ENCODE peak calls at places on chromosomes 12 and 14, in four cellular contexts. V is right cardiac atrium, W is breast epithelium, U is Calu3. O is an unnamed sample.
A peak's percentile ranks its signal among the peaks of the same experiment; 100 is the strongest.

GRCh38 chr12:40907115-40907521 is 214.9 kb downstream of the CNTN1 start:
- DNase-seq in V (no peak), W (no peak), U (peak; percentile 54), O (no peak)

GRCh38 chr12:59736786-59737185 is 141.0 kb downstream of the SLC16A7 start:
- DNase-seq in V (no peak), W (no peak), U (peak; percentile 9), O (peak; percentile 26)

GRCh38 chr12:6165418-6165817 is 34.8 kb upstream of the CD9 start:
- DNase-seq in V (no peak), W (no peak), U (no peak), O (no peak)

GRCh38 chr14:92751819-92752218 is 3.4 kb upstream of the LGMN start:
- DNase-seq in V (no peak), W (no peak), U (no peak), O (no peak)

GRCh38 chr12:52434096-52434733 is at the start of gene KRT75:
- DNase-seq in V (no peak), W (no peak), U (no peak), O (no peak)

GRCh38 chr14:57066887-57067513 is 201.7 kb downstream of the EXOC5 start:
- DNase-seq in V (peak; percentile 71), W (no peak), U (peak; percentile 52), O (peak; percentile 37)

GRCh38 chr12:124774054-124774461 is 89.6 kb downstream of the SCARB1 start:
- DNase-seq in V (no peak), W (no peak), U (no peak), O (no peak)

GRCh38 chr14:73460691-73461127 is 2.4 kb upstream of the NUMB start:
- DNase-seq in V (no peak), W (no peak), U (no peak), O (no peak)

GRCh38 chr12:27723212-27723611 is 12.6 kb downstream of the MRPS35 start:
- DNase-seq in V (no peak), W (no peak), U (no peak), O (no peak)

GRCh38 chr14:99604766-99605298 is 825 bp upstream of the CCDC85C start:
- DNase-seq in V (peak; percentile 75), W (no peak), U (peak; percentile 39), O (peak; percentile 70)

GRCh38 chr12:194276-194675 is 19.7 kb downstream of the SLC6A12 start:
- DNase-seq in V (no peak), W (no peak), U (no peak), O (no peak)

GRCh38 chr14:73740921-73741326 is 26.7 kb upstream of the PNMA1 start:
- DNase-seq in V (peak; percentile 92), W (peak; percentile 85), U (peak; percentile 90), O (no peak)

GRCh38 chr12:5388581-5389535 is 43.0 kb upstream of the NTF3 start:
- DNase-seq in V (no peak), W (no peak), U (no peak), O (no peak)

GRCh38 chr12:14716848-14717444 is 20.5 kb upstream of the GUCY2C start:
- DNase-seq in V (no peak), W (no peak), U (peak; percentile 55), O (peak; percentile 73)

GRCh38 chr14:77111021-77111420 is 13.0 kb downstream of the CIPC start:
- DNase-seq in V (no peak), W (peak; percentile 61), U (no peak), O (no peak)

GRCh38 chr12:124917135-124917840 is 2.8 kb upstream of the UBC start:
- DNase-seq in V (peak; percentile 99), W (peak; percentile 96), U (peak; percentile 97), O (peak; percentile 99)

GRCh38 chr12:47905313-47905730 is 528 bp upstream of the VDR start:
- DNase-seq in V (peak; percentile 80), W (peak; percentile 70), U (peak; percentile 86), O (no peak)

GRCh38 chr12:92078167-92079053 is 67.2 kb downstream of the BTG1 start:
- DNase-seq in V (no peak), W (no peak), U (no peak), O (no peak)